ENCODE peak calls at places on chromosomes 12 and 14, in four cellular contexts. B is neural progenitor cell; U is HFF-Myc; L is CD4-positive, CD25-positive, alpha-beta regulatory T cell. C is an unnamed sample.

GRCh38 chr14:76051717-76052459 is 66.3 kb downstream of the IFT43 start:
- DNase-seq in B (no peak), U (no peak), L (no peak), C (no peak)

GRCh38 chr14:106665814-106666213 is 1139.4 kb downstream of the TMEM121 start:
- DNase-seq in B (no peak), U (no peak), L (no peak), C (no peak)

GRCh38 chr12:6960291-6961277 is 9.4 kb downstream of the PTPN6 start:
- DNase-seq in B (peak), U (no peak), L (peak), C (no peak)

GRCh38 chr14:102863381-102863780 is 59.1 kb upstream of the AMN start:
- DNase-seq in B (no peak), U (no peak), L (no peak), C (no peak)

GRCh38 chr14:100615736-100616695 is 28.8 kb upstream of the BEGAIN start:
- DNase-seq in B (no peak), U (no peak), L (no peak), C (no peak)

GRCh38 chr14:49408187-49408963 is 177.8 kb downstream of the RPS29 start:
- DNase-seq in B (no peak), U (no peak), L (no peak), C (no peak)

GRCh38 chr14:103867523-103867953 is 20.2 kb upstream of the PPP1R13B start:
- DNase-seq in B (no peak), U (no peak), L (no peak), C (no peak)

GRCh38 chr14:73245401-73246325 is 8.4 kb downstream of the PAPLN start:
- DNase-seq in B (peak), U (no peak), L (peak), C (no peak)

GRCh38 chr12:1593232-1594044 is 943 bp downstream of the FBXL14 start:
- DNase-seq in B (peak), U (no peak), L (peak), C (no peak)

GRCh38 chr12:3750616-3751015 is 2.3 kb downstream of the CRACR2A start:
- DNase-seq in B (no peak), U (no peak), L (no peak), C (no peak)

GRCh38 chr14:92352158-92352985 is 29.4 kb downstream of the SLC24A4 start:
- DNase-seq in B (peak), U (no peak), L (no peak), C (no peak)

GRCh38 chr14:70289138-70289537 is 70.3 kb downstream of the COX16 start:
- DNase-seq in B (no peak), U (no peak), L (no peak), C (no peak)

GRCh38 chr12:75115748-75116147 is 93.9 kb downstream of the KCNC2 start:
- DNase-seq in B (no peak), U (no peak), L (no peak), C (no peak)

GRCh38 chr12:76762556-76762955 is 1.4 kb upstream of the ZDHHC17 start:
- DNase-seq in B (peak), U (no peak), L (no peak), C (no peak)

GRCh38 chr12:117986705-117987469 is 18.1 kb upstream of the KSR2 start:
- DNase-seq in B (no peak), U (no peak), L (no peak), C (no peak)

GRCh38 chr14:29892327-29892726 is 35.3 kb downstream of the PRKD1 start:
- DNase-seq in B (no peak), U (no peak), L (no peak), C (no peak)

GRCh38 chr12:54075431-54075830 is 21.8 kb downstream of the HOXC4 start:
- DNase-seq in B (no peak), U (no peak), L (no peak), C (no peak)

GRCh38 chr14:101221549-101222160 is 318.1 kb upstream of the RTL1 start:
- DNase-seq in B (no peak), U (no peak), L (no peak), C (no peak)

GRCh38 chr12:68122236-68122920 is 37.2 kb downstream of the IFNG start:
- DNase-seq in B (no peak), U (no peak), L (no peak), C (no peak)

DNA sequence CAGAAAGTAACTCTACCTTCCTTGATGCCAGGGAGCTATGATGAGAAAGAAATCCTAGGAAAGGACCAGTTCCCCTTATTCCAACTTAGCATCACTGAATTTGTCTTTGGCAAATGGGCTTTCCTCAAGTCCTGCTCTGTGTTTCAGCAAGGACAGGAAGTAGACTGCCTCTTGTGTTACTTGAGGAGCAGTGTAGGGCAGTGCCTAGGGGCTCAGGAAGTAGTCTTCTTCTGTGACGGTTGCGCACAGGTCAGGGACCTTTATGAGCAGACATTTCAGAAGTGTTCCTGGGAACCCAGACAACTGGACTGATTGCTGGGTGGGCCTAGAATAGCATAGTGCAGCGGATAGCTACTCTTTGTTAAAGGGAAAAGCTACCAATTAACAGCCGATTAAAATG is 2.7 kb downstream of the LGALS3 start:
- DNase-seq in B (no peak), U (no peak), L (peak), C (no peak)
- H3K4me3 ChIP-seq in B (no peak), U (peak), L (peak), C (no peak)

GRCh38 chr12:15700595-15700994 is 88.6 kb downstream of the EPS8 start:
- DNase-seq in B (no peak), U (peak), L (no peak), C (peak)
- H3K4me3 ChIP-seq in B (no peak), U (no peak), L (no peak), C (no peak)

GRCh38 chr12:116672842-116673516 is 64.9 kb downstream of the SPRING1 start:
- DNase-seq in B (no peak), U (no peak), L (peak), C (no peak)
- H3K4me3 ChIP-seq in B (no peak), U (no peak), L (peak), C (no peak)

GRCh38 chr12:31321565-31322228 is 4.3 kb downstream of the SINHCAF start:
- DNase-seq in B (no peak), U (no peak), L (no peak), C (no peak)
- H3K4me3 ChIP-seq in B (peak), U (peak), L (peak), C (no peak)

GRCh38 chr14:28759658-28760313 is 6.8 kb upstream of the FOXG1 start:
- DNase-seq in B (peak), U (no peak), L (no peak), C (no peak)
- H3K4me3 ChIP-seq in B (peak), U (no peak), L (no peak), C (no peak)

C was measured in AG04449.